ENCODE peak calls at places on chromosomes 16 and 17, in ten cellular contexts. P is IMR-90; H is naive thymus-derived CD4-positive, alpha-beta T cell; M is NCI-H1092 treated with DMSO at 0.1 percent for 48 hours; O is activated CD8-positive, alpha-beta memory T cell treated with anti-CD3 and anti-CD28 coated beads for 1 hour; W is Ammon's horn; T is NCI-H1417; S is GM12865; G is activated naive CD4-positive, alpha-beta T cell; I is colonic mucosa. Z is an unnamed sample.

GRCh38 chr16:5296163-5296562 is 198.6 kb upstream of the EEF2KMT start:
- DNase-seq in P (no peak), H (no peak), M (no peak), O (no peak), W (no peak), T (no peak), S (no peak), G (no peak), I (no peak), Z (no peak)

GRCh38 chr16:29943846-29944669 is 17.8 kb upstream of the TMEM219 start:
- DNase-seq in P (peak; percentile 99), H (no peak), M (peak; percentile 37), O (no peak), W (no peak), T (peak; percentile 26), S (no peak), G (no peak), I (peak; percentile 84), Z (peak; percentile 82)

GRCh38 chr16:21101631-21102420 is 48.8 kb downstream of the DNAH3 start:
- DNase-seq in P (peak; percentile 20), H (no peak), M (no peak), O (no peak), W (no peak), T (no peak), S (peak; percentile 29), G (peak; percentile 4), I (no peak), Z (peak; percentile 26)

GRCh38 chr16:47611848-47612493 is 150.8 kb downstream of the PHKB start:
- DNase-seq in P (no peak), H (no peak), M (no peak), O (no peak), W (no peak), T (no peak), S (no peak), G (no peak), I (no peak), Z (no peak)

GRCh38 chr17:42456223-42457106 is 2.2 kb upstream of the ATP6V0A1 start:
- DNase-seq in P (peak; percentile 83), H (peak; percentile 62), M (no peak), O (no peak), W (peak; percentile 33), T (no peak), S (peak; percentile 66), G (no peak), I (no peak), Z (no peak)

GRCh38 chr17:78394209-78394608 is 15.8 kb downstream of the PGS1 start:
- DNase-seq in P (no peak), H (no peak), M (peak; percentile 28), O (no peak), W (no peak), T (peak; percentile 95), S (no peak), G (no peak), I (no peak), Z (no peak)

GRCh38 chr17:68036304-68037147 is 991 bp downstream of the KPNA2 start:
- DNase-seq in P (peak; percentile 59), H (no peak), M (no peak), O (no peak), W (peak; percentile 47), T (no peak), S (no peak), G (no peak), I (no peak), Z (no peak)

GRCh38 chr17:48954300-48954755 is 9.7 kb upstream of the SNF8 start:
- DNase-seq in P (peak; percentile 49), H (no peak), M (no peak), O (no peak), W (no peak), T (no peak), S (peak; percentile 39), G (no peak), I (peak; percentile 42), Z (no peak)

GRCh38 chr16:85735946-85736345 is 14.9 kb downstream of the C16orf74 start:
- DNase-seq in P (no peak), H (no peak), M (no peak), O (no peak), W (no peak), T (no peak), S (no peak), G (no peak), I (no peak), Z (no peak)

GRCh38 chr17:30576326-30576861 is 99.2 kb downstream of the GOSR1 start:
- DNase-seq in P (no peak), H (no peak), M (no peak), O (no peak), W (no peak), T (no peak), S (no peak), G (no peak), I (no peak), Z (no peak)

GRCh38 chr17:68019675-68020450 is 15.7 kb upstream of the KPNA2 start:
- DNase-seq in P (peak; percentile 94), H (peak; percentile 88), M (peak; percentile 96), O (peak; percentile 87), W (peak; percentile 97), T (peak; percentile 96), S (peak; percentile 98), G (peak; percentile 89), I (peak; percentile 98), Z (peak; percentile 98)

GRCh38 chr16:5015351-5015750 is 18.4 kb downstream of the NAGPA start:
- DNase-seq in P (no peak), H (no peak), M (no peak), O (no peak), W (no peak), T (no peak), S (no peak), G (no peak), I (no peak), Z (no peak)

GRCh38 chr17:80312621-80313135 is 52.0 kb downstream of the RNF213 start:
- DNase-seq in P (no peak), H (no peak), M (no peak), O (no peak), W (no peak), T (no peak), S (no peak), G (no peak), I (no peak), Z (no peak)